ENCODE peak calls at places on chromosomes 16 and 17, in four cellular contexts. One of them, this sample, is unnamed.

GRCh38 chr16:19382084-19382801 is 35.4 kb upstream of the TMC5 start:
- DNase-seq in ACHN: no peak
- DNase-seq in islet precursor cell: no peak
- DNase-seq in GM12891: no peak
- DNase-seq in this sample: no peak

GRCh38 chr17:36117505-36118382 is 14.1 kb downstream of the CCL4 start:
- DNase-seq in ACHN: no peak
- DNase-seq in islet precursor cell: no peak
- DNase-seq in GM12891: no peak
- DNase-seq in this sample: no peak

GRCh38 chr17:21001813-21002221 is 41.0 kb downstream of the USP22 start:
- DNase-seq in ACHN: no peak
- DNase-seq in islet precursor cell: no peak
- DNase-seq in GM12891: no peak
- DNase-seq in this sample: no peak

GRCh38 chr16:75011634-75012307 is 12.9 kb downstream of the ZNRF1 start:
- DNase-seq in ACHN: peak
- DNase-seq in islet precursor cell: no peak
- DNase-seq in GM12891: no peak
- DNase-seq in this sample: peak

GRCh38 chr17:80254396-80255241 is 6.0 kb upstream of the RNF213 start:
- DNase-seq in ACHN: peak
- DNase-seq in islet precursor cell: peak
- DNase-seq in GM12891: no peak
- DNase-seq in this sample: peak

GRCh38 chr17:9279911-9280310 is 258.6 kb downstream of the NTN1 start:
- DNase-seq in ACHN: no peak
- DNase-seq in islet precursor cell: peak
- DNase-seq in GM12891: no peak
- DNase-seq in this sample: peak

GRCh38 chr16:67415872-67416793 is at the start of gene ZDHHC1:
- DNase-seq in ACHN: peak
- DNase-seq in islet precursor cell: peak
- DNase-seq in GM12891: peak
- DNase-seq in this sample: peak

GRCh38 chr16:74372369-74372768 is 3.7 kb upstream of the NPIPB15 start:
- DNase-seq in ACHN: no peak
- DNase-seq in islet precursor cell: no peak
- DNase-seq in GM12891: no peak
- DNase-seq in this sample: no peak

GRCh38 chr17:49111934-49112333 is 20.6 kb upstream of the B4GALNT2 start:
- DNase-seq in ACHN: no peak
- DNase-seq in islet precursor cell: no peak
- DNase-seq in GM12891: no peak
- DNase-seq in this sample: peak

GRCh38 chr17:7781467-7781866 is 52.5 kb upstream of the KDM6B start:
- DNase-seq in ACHN: peak
- DNase-seq in islet precursor cell: no peak
- DNase-seq in GM12891: peak
- DNase-seq in this sample: peak

GRCh38 chr17:62109378-62109902 is 44.4 kb upstream of the MED13 start:
- DNase-seq in ACHN: peak
- DNase-seq in islet precursor cell: peak
- DNase-seq in GM12891: peak
- DNase-seq in this sample: peak

GRCh38 chr16:23679274-23679985 is 741 bp downstream of the PLK1 start:
- DNase-seq in ACHN: peak
- DNase-seq in islet precursor cell: peak
- DNase-seq in GM12891: peak
- DNase-seq in this sample: peak

GRCh38 chr17:45425125-45425983 is 7.3 kb downstream of the ARHGAP27 start:
- DNase-seq in ACHN: peak
- DNase-seq in islet precursor cell: peak
- DNase-seq in GM12891: no peak
- DNase-seq in this sample: peak

GRCh38 chr16:66020061-66020460 is 346.4 kb upstream of the CDH5 start:
- DNase-seq in ACHN: no peak
- DNase-seq in islet precursor cell: no peak
- DNase-seq in GM12891: no peak
- DNase-seq in this sample: no peak

GRCh38 chr16:850668-851067 is 50.1 kb upstream of the GNG13 start:
- DNase-seq in ACHN: no peak
- DNase-seq in islet precursor cell: no peak
- DNase-seq in GM12891: no peak
- DNase-seq in this sample: no peak

GRCh38 chr17:48605409-48605864 is 651 bp upstream of the HOXB6 start:
- DNase-seq in ACHN: peak
- DNase-seq in islet precursor cell: peak
- DNase-seq in GM12891: no peak
- DNase-seq in this sample: peak

GRCh38 chr16:2751577-2752034 is 832 bp upstream of the SRRM2 start:
- DNase-seq in ACHN: no peak
- DNase-seq in islet precursor cell: no peak
- DNase-seq in GM12891: peak
- DNase-seq in this sample: no peak

GRCh38 chr17:44928136-44928535 is 12.8 kb upstream of the GFAP start:
- DNase-seq in ACHN: no peak
- DNase-seq in islet precursor cell: no peak
- DNase-seq in GM12891: no peak
- DNase-seq in this sample: no peak

GRCh38 chr16:89189358-89190025 is 10.8 kb downstream of the SLC22A31 start:
- DNase-seq in ACHN: no peak
- DNase-seq in islet precursor cell: no peak
- DNase-seq in GM12891: no peak
- DNase-seq in this sample: no peak

GRCh38 chr17:3978421-3979275 is 14.4 kb upstream of the ATP2A3 start:
- DNase-seq in ACHN: no peak
- DNase-seq in islet precursor cell: peak
- DNase-seq in GM12891: no peak
- DNase-seq in this sample: no peak

GRCh38 chr16:14445935-14446715 is 183.9 kb downstream of the PARN start:
- DNase-seq in ACHN: no peak
- DNase-seq in islet precursor cell: no peak
- DNase-seq in GM12891: no peak
- DNase-seq in this sample: no peak

GRCh38 chr17:31494259-31495048 is 103.0 kb downstream of the RAB11FIP4 start:
- DNase-seq in ACHN: no peak
- DNase-seq in islet precursor cell: no peak
- DNase-seq in GM12891: peak
- DNase-seq in this sample: peak

GRCh38 chr16:70693231-70693671 is 7.4 kb upstream of the MTSS2 start:
- DNase-seq in ACHN: no peak
- DNase-seq in islet precursor cell: no peak
- DNase-seq in GM12891: no peak
- DNase-seq in this sample: no peak

GRCh38 chr17:67528751-67529436 is 151.8 kb downstream of the PITPNC1 start:
- DNase-seq in ACHN: peak
- DNase-seq in islet precursor cell: peak
- DNase-seq in GM12891: no peak
- DNase-seq in this sample: peak

GRCh38 chr16:65667013-65667578 is 545.2 kb upstream of the CDH11 start:
- DNase-seq in ACHN: no peak
- DNase-seq in islet precursor cell: peak
- DNase-seq in GM12891: no peak
- DNase-seq in this sample: no peak

GRCh38 chr17:57337390-57337789 is 81.1 kb downstream of the MSI2 start:
- DNase-seq in ACHN: no peak
- DNase-seq in islet precursor cell: no peak
- DNase-seq in GM12891: no peak
- DNase-seq in this sample: no peak

GRCh38 chr17:82031303-82031884 is at the start of gene RAC3:
- DNase-seq in ACHN: peak
- DNase-seq in islet precursor cell: no peak
- DNase-seq in GM12891: peak
- DNase-seq in this sample: peak

GRCh38 chr17:60128171-60128859 is 21.5 kb upstream of the CA4 start:
- DNase-seq in ACHN: no peak
- DNase-seq in islet precursor cell: no peak
- DNase-seq in GM12891: no peak
- DNase-seq in this sample: no peak

GRCh38 chr17:46264456-46265198 is 30.3 kb upstream of the LRRC37A start:
- DNase-seq in ACHN: peak
- DNase-seq in islet precursor cell: peak
- DNase-seq in GM12891: no peak
- DNase-seq in this sample: peak

This sample was measured in kidney tubule cell.